ENCODE peak calls at places on chromosomes 12 and 14, in four cellular contexts. One of them, this sample, is unnamed.

GRCh38 chr12:3120701-3121100 is 43.5 kb downstream of the TSPAN9 start:
- DNase-seq in NCI-H146: no peak
- DNase-seq in mucosa of gallbladder: no peak
- DNase-seq in neural progenitor cell: no peak
- DNase-seq in this sample: no peak

GRCh38 chr14:101591582-101591981 is 30.3 kb downstream of the DIO3 start:
- DNase-seq in mucosa of gallbladder: no peak
- DNase-seq in neural progenitor cell: no peak
- DNase-seq in NCI-H146: no peak
- DNase-seq in this sample: no peak

GRCh38 chr14:95609398-95609990 is 74.6 kb downstream of the GLRX5 start:
- DNase-seq in NCI-H146: peak
- DNase-seq in mucosa of gallbladder: peak
- DNase-seq in neural progenitor cell: peak
- DNase-seq in this sample: peak

GRCh38 chr14:38116895-38117294 is 90.8 kb upstream of the SSTR1 start:
- DNase-seq in NCI-H146: no peak
- DNase-seq in mucosa of gallbladder: no peak
- DNase-seq in neural progenitor cell: no peak
- DNase-seq in this sample: no peak

GRCh38 chr14:24315243-24315806 is 4.0 kb downstream of the LTB4R start:
- DNase-seq in neural progenitor cell: no peak
- DNase-seq in NCI-H146: no peak
- DNase-seq in mucosa of gallbladder: no peak
- DNase-seq in this sample: no peak

GRCh38 chr14:33475623-33476022 is 475.3 kb downstream of the EGLN3 start:
- DNase-seq in neural progenitor cell: peak
- DNase-seq in mucosa of gallbladder: peak
- DNase-seq in NCI-H146: peak
- DNase-seq in this sample: peak

GRCh38 chr12:102955926-102956737 is 1.3 kb upstream of the ASCL1 start:
- DNase-seq in mucosa of gallbladder: no peak
- DNase-seq in neural progenitor cell: peak
- DNase-seq in NCI-H146: peak
- DNase-seq in this sample: peak

GRCh38 chr12:116620085-116620734 is 61.0 kb downstream of the MAP1LC3B2 start:
- DNase-seq in NCI-H146: no peak
- DNase-seq in neural progenitor cell: no peak
- DNase-seq in mucosa of gallbladder: no peak
- DNase-seq in this sample: no peak

This sample was measured in Ammon's horn.